ENCODE peak calls at places on chromosomes 13 and 19, in four cellular contexts. T is GM12891, F is GM12878, L is K562. V is an unnamed sample.

GRCh38 chr19:31054430-31054829 is 294.8 kb downstream of the TSHZ3 start:
- DNase-seq in L (no peak), T (no peak), F (no peak), V (no peak)

GRCh38 chr13:97567510-97568243 is 133.7 kb downstream of the RAP2A start:
- DNase-seq in T (peak), L (no peak), F (peak), V (no peak)

GRCh38 chr13:21674271-21675009 is 3.6 kb downstream of the FGF9 start:
- DNase-seq in F (no peak), L (peak), T (no peak), V (no peak)

GRCh38 chr19:11693505-11694499 is 44.9 kb downstream of the ZNF823 start:
- DNase-seq in T (no peak), L (no peak), F (no peak), V (no peak)

GRCh38 chr13:113907637-113908617 is 44.1 kb upstream of the GAS6 start:
- DNase-seq in L (no peak), F (no peak), T (no peak), V (no peak)

GRCh38 chr19:40578442-40578908 is 1.8 kb downstream of the SHKBP1 start:
- DNase-seq in F (no peak), T (no peak), L (peak), V (peak)

GRCh38 chr19:55392820-55393219 is 7.1 kb downstream of the RPL28 start:
- DNase-seq in L (no peak), T (no peak), F (no peak), V (no peak)

GRCh38 chr13:21541271-21541670 is 62.7 kb downstream of the MICU2 start:
- DNase-seq in T (no peak), L (no peak), F (no peak), V (no peak)

GRCh38 chr13:105048685-105049084 is 1486.8 kb downstream of the EFNB2 start:
- DNase-seq in F (peak), L (no peak), T (peak), V (no peak)

GRCh38 chr19:47096721-47097120 is 16.9 kb downstream of the ZC3H4 start:
- DNase-seq in T (no peak), F (no peak), L (no peak), V (no peak)

GRCh38 chr13:43986395-43986794 is 106.7 kb downstream of the LACC1 start:
- DNase-seq in F (no peak), L (no peak), T (no peak), V (no peak)

GRCh38 chr13:24877531-24877930 is 113.6 kb downstream of the RNF17 start:
- DNase-seq in T (no peak), L (no peak), F (no peak), V (no peak)

GRCh38 chr13:30045916-30046704 is 195.7 kb upstream of the UBL3 start:
- DNase-seq in L (no peak), T (no peak), F (no peak), V (peak)

GRCh38 chr13:55439450-55439849 is 1701.3 kb upstream of the PRR20A start:
- DNase-seq in L (no peak), F (no peak), T (no peak), V (no peak)

GRCh38 chr13:35964764-35965163 is 166.4 kb downstream of the DCLK1 start:
- DNase-seq in F (no peak), L (no peak), T (no peak), V (no peak)

GRCh38 chr19:53010494-53010893 is 3.2 kb upstream of the ERVV-1 start:
- DNase-seq in T (no peak), L (no peak), F (no peak), V (no peak)

GRCh38 chr19:8304841-8305621 is 3.1 kb downstream of the CD320 start:
- DNase-seq in F (no peak), L (peak), T (no peak), V (peak)

GRCh38 chr13:74047925-74048324 is 86.3 kb downstream of the KLF12 start:
- DNase-seq in T (no peak), L (no peak), F (no peak), V (no peak)

GRCh38 chr13:74056829-74057564 is 77.2 kb downstream of the KLF12 start:
- DNase-seq in F (no peak), L (no peak), T (no peak), V (no peak)

GRCh38 chr13:74052402-74052928 is 81.7 kb downstream of the KLF12 start:
- DNase-seq in T (no peak), F (no peak), L (no peak), V (no peak)
- TF ChIP-seq SPI1 in T (no peak), F (no peak), L (no peak), V (no peak)

GRCh38 chr13:111007209-111007608 is 92.3 kb upstream of the ANKRD10 start:
- DNase-seq in F (no peak), L (no peak), T (no peak), V (peak)

GRCh38 chr13:111004444-111004843 is 89.6 kb upstream of the ANKRD10 start:
- DNase-seq in T (no peak), L (no peak), F (no peak), V (no peak)

GRCh38 chr13:111006508-111007031 is 91.7 kb upstream of the ANKRD10 start:
- DNase-seq in T (no peak), F (no peak), L (peak), V (no peak)

GRCh38 chr13:111005364-111005763 is 90.5 kb upstream of the ANKRD10 start:
- DNase-seq in T (no peak), L (no peak), F (no peak), V (no peak)

DNA sequence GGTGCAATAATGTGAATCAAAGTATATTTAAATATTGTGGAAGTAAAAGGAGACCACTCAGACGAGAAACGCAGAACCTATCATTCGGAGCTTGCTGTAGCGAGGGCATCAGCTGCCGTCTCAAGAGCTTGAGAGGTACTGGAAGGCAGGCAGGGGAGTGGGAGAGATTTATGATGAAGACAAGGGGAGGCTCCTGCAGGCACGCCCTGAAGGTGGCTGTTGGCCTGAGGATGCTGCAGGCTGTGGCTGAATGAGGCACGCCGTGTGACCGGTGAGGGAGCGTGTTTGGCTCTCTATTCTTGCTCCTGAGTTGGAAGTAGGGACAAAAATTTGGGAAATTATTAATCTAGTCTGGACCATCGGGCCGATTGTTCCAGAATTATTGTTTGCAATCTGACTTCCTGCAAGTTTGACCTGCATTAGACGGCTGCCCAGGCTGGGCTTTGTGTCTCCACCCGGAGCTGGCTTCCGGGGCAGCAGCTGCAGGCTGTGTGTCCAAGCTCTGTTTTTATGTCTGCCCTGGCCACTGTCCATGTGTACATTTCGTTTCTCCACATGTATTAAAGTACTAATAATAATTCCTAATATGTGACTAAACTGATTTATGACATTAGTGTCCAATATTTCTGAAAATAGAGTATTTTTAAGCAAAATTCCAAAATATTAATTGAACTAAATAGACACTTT is 91.1 kb upstream of the ANKRD10 start:
- DNase-seq in L (no peak), F (no peak), T (no peak), V (no peak)
- TF ChIP-seq SPI1 in L (no peak), F (no peak), T (no peak), V (no peak)

DNA sequence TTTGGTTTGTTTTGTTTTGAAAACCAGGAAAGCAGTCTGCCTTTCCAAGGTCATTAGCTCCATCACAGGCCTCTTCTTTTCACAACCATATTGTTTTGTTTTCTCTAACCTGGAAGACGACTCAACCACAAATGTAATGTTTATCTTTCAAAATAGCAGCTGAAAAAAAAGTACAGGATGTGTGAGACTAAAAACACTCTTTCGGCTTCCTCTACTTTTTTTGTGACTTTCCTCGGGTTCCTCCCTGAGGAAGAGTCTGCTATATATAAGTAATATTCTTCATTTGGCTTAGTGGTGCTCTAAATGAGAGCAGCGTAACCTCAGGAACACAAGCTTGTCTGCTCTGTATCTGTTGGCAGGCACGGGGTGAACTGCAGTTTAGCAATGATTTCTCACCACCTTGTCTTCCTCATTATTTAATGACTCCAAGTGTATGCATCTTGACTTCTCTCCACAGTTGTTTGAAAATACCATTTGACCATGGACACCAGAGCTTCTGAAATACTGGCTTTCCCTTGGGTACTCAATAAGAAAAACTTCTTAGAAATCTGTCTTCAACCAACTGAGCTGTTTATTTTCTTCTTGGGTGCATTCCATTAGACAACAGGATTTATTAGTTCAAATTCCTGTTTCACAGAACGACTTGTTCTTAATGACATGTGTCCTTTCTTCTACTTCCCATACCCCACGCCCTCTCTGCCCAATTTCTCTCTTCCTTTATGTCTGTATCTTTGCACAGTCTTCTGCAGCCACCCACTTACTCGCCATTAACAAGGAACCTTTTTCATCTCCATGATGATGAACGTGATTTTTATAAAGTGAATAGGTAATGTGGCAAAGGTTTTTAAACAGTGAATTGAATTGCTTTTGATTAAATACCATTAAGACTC is 11.5 kb upstream of the ITM2B start:
- DNase-seq in L (no peak), F (no peak), T (no peak), V (peak)
- TF ChIP-seq SPI1 in L (no peak), F (no peak), T (no peak), V (peak)

GRCh38 chr19:34480491-34480890 is 1.1 kb upstream of the WTIP start:
- DNase-seq in L (no peak), T (no peak), F (no peak), V (no peak)
- TF ChIP-seq SPI1 in L (no peak), T (no peak), F (no peak), V (no peak)

DNA sequence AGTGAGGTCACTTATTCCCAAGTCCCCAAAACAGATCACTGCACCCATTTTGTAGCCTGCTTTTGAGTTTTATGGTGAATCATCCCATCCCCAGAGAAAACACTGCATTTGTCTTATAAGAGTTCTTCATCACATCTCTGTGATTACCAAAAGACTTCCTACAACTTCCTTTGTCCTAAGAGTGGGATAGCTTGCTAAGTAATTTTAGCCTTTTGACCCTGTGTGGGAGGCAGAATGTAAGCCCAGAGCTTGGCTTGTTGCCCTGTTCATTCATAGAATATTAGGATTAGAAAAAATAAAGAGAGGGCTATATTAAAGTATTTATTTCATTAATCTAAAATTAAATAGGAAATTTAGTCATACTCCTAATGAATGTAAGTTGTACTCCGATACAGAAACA is 213.3 kb downstream of the MZT1 start:
- DNase-seq in F (no peak), L (no peak), T (no peak), V (no peak)
- TF ChIP-seq SPI1 in F (no peak), L (no peak), T (no peak), V (no peak)

GRCh38 chr19:3346677-3347353 is 19.6 kb upstream of the NFIC start:
- DNase-seq in T (no peak), L (no peak), F (no peak), V (no peak)

GRCh38 chr19:3348042-3348441 is 18.3 kb upstream of the NFIC start:
- DNase-seq in L (no peak), T (no peak), F (no peak), V (no peak)

GRCh38 chr19:3351702-3352447 is 14.5 kb upstream of the NFIC start:
- DNase-seq in T (no peak), L (no peak), F (no peak), V (no peak)

GRCh38 chr19:3353493-3353892 is 12.9 kb upstream of the NFIC start:
- DNase-seq in L (no peak), F (no peak), T (no peak), V (no peak)

DNA sequence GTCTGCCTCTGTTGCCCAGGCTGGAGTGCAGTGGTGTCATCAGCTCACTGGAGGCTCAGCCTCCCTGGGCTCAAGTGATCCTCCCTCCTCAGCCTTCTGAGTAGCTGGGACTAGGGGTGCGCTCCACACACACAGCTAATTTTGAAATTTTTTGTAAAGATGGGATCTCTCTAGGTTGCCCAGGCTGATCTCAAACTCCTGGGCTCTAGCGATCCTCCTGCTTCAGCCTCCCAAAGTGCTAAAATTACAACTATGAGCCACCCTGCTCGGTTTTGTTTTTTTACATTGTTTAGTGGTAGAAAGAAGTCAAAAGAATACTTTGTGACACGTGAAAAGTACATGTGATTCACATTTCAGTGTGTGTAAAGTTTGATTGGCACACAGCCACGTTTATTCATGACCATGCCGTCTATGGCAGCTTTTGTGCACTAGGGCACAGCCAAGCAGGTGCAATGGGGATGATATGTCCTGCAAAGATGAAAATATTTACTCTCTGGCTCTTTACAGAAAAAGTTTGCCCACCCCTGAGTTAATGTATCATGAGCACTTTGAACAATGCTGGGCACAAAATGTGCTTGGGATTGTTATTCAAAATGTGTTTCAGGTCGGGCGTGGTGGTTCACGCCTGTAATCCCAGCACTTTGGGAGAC is 16.2 kb upstream of the NFIC start:
- DNase-seq in F (no peak), T (no peak), L (no peak), V (no peak)
- TF ChIP-seq SPI1 in F (no peak), T (no peak), L (no peak), V (no peak)